ENCODE peak calls at places on chromosomes 3 and 15, in six cellular contexts. Z is mesendoderm, W is trophoblast cell, C is mesenchymal stem cell, Y is IMR-90, S is H1. K is an unnamed sample. For H3K36me3, the result is how much of the 10 kb centered on the place peaks cover.

GRCh38 chr3:62525276-62525675 is 151.9 kb upstream of the FEZF2 start:
- DNase-seq in S (no peak), W (no peak), C (no peak), Y (peak), Z (no peak), K (no peak)

GRCh38 chr15:42772126-42772525 is 35.2 kb upstream of the CDAN1 start:
- DNase-seq in S (no peak), Z (no peak), W (no peak), Y (no peak), C (no peak), K (no peak)

GRCh38 chr3:48688737-48689075 is 3.0 kb upstream of the NCKIPSD start:
- DNase-seq in Z (no peak), C (no peak), S (no peak), Y (no peak), W (no peak), K (no peak)

GRCh38 chr3:134239538-134239937 is 11.1 kb downstream of the RYK start:
- DNase-seq in Y (peak), S (no peak), Z (no peak), W (no peak), C (peak), K (no peak)

GRCh38 chr3:8519156-8519555 is 17.5 kb downstream of the LMCD1 start:
- DNase-seq in Z (no peak), Y (peak), C (no peak), S (no peak), W (no peak), K (no peak)

GRCh38 chr3:69972672-69973071 is 26.9 kb upstream of the SAMMSON start:
- DNase-seq in Y (no peak), W (no peak), Z (no peak), C (peak), S (no peak), K (no peak)

GRCh38 chr15:87741350-87741749 is 515.2 kb downstream of the NTRK3 start:
- DNase-seq in S (no peak), Z (no peak), W (peak), C (peak), Y (no peak), K (no peak)

GRCh38 chr15:74643368-74644204 is 27.9 kb downstream of the CLK3 start:
- DNase-seq in C (no peak), Z (peak), S (no peak), Y (no peak), W (no peak), K (no peak)

GRCh38 chr3:60755094-60755493 is 496.2 kb downstream of the FHIT start:
- DNase-seq in Y (no peak), S (peak), Z (peak), C (no peak), W (no peak), K (no peak)

GRCh38 chr3:36734742-36735141 is 29.6 kb downstream of the DCLK3 start:
- DNase-seq in Z (no peak), Y (no peak), W (peak), C (no peak), S (no peak), K (no peak)

GRCh38 chr3:157388051-157388450 is 48.6 kb upstream of the PTX3 start:
- DNase-seq in W (no peak), Z (no peak), C (no peak), S (no peak), Y (peak), K (no peak)

GRCh38 chr3:163605915-163606314 is 1472.4 kb downstream of the SI start:
- DNase-seq in C (no peak), Y (no peak), W (peak), S (no peak), Z (no peak), K (no peak)

GRCh38 chr3:44883999-44884431 is 9.6 kb downstream of the TGM4 start:
- DNase-seq in W (peak), Z (peak), C (peak), S (no peak), Y (peak), K (no peak)

GRCh38 chr15:81176291-81176893 is 20.3 kb upstream of the IL16 start:
- DNase-seq in Z (no peak), Y (no peak), C (no peak), W (no peak), S (no peak), K (no peak)

GRCh38 chr3:14388200-14388599 is 14.2 kb upstream of the SLC6A6 start:
- DNase-seq in C (peak), Z (no peak), S (no peak), W (no peak), Y (peak), K (no peak)

GRCh38 chr15:82312611-82313349 is 36.5 kb downstream of the GOLGA6L10 start:
- DNase-seq in C (peak), Z (no peak), S (peak), W (no peak), Y (peak), K (no peak)

GRCh38 chr3:134018406-134018805 is 11.3 kb downstream of the SLCO2A1 start:
- DNase-seq in S (no peak), Y (no peak), W (no peak), Z (no peak), C (no peak), K (no peak)

GRCh38 chr15:45268135-45268534 is 16.1 kb downstream of the SLC28A2 start:
- DNase-seq in W (no peak), Y (no peak), Z (peak), S (peak), C (no peak), K (no peak)

GRCh38 chr15:35444557-35445204 is 101.3 kb downstream of the DPH6 start:
- DNase-seq in Z (peak), C (peak), S (no peak), Y (peak), W (peak), K (peak)

GRCh38 chr3:14295037-14295436 is 107.4 kb upstream of the SLC6A6 start:
- DNase-seq in W (peak), S (no peak), Y (no peak), C (peak), Z (no peak), K (no peak)

GRCh38 chr3:194522579-194523046 is 35.8 kb upstream of the ATP13A3 start:
- DNase-seq in Z (peak), Y (peak), W (no peak), C (peak), S (no peak), K (no peak)
- H3K4me2 ChIP-seq in Z (no peak), Y (peak), W (no peak), C (no peak), S (no peak), K (no peak)

GRCh38 chr3:187072582-187072981 is 66.7 kb downstream of the RPL39L start:
- DNase-seq in Z (peak), C (no peak), W (peak), Y (no peak), S (no peak), K (no peak)
- H3K36me3 ChIP-seq in Z (under half), C (under half), W (under half), Y (under half), S (under half), K (under half)

GRCh38 chr3:140942221-140943104 is 827 bp downstream of the SLC25A36 start:
- DNase-seq in C (peak), S (peak), W (peak), Y (peak), Z (peak), K (peak)
- H3K18ac ChIP-seq in C (peak), S (no peak), W (peak), Y (peak), Z (peak), K (peak)

DNA sequence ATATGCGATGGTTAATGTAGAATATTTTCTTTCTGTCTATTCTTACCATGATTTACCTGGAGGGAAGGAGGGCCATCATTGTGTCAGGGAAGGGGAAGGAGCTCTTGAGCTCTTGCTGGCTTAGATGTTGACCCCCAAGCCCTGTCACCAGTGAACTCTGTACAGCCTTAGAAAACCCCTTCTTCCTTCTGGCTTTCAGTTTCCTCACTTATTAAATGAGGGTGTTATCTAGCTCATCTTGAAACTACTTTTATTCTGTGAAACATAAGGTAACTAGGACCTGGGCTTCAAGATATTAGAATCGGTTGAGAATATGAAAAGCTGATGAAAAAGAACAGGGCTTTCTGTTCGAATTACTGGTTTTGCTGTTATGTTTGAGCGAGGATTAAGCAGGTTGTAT is 25.1 kb upstream of the UTS2B start:
- DNase-seq in W (no peak), Y (no peak), S (no peak), Z (no peak), C (peak), K (no peak)
- H3K4me2 ChIP-seq in W (no peak), Y (no peak), S (no peak), Z (no peak), C (no peak), K (no peak)

K was measured in neuronal stem cell.